ENCODE peak calls at places on chromosomes 4 and X, in eight cellular contexts. Y is mucosa of descending colon, S is ascending aorta, A is MG63, M is sigmoid colon, V is RWPE2, F is upper lobe of right lung, Q is adipocyte. H is an unnamed sample.

GRCh38 chr4:26140150-26140898 is 180.5 kb upstream of the RBPJ start:
- DNase-seq in Y (no peak), Q (peak; percentile 63), V (no peak), F (no peak), A (peak; percentile 47), M (peak; percentile 80), S (no peak), H (no peak)

GRCh38 chr4:109729563-109730293 is at the start of gene PLA2G12A:
- DNase-seq in Y (peak; percentile 93), A (peak; percentile 42), V (peak; percentile 91), M (peak; percentile 79), Q (peak; percentile 80), S (no peak), F (peak; percentile 95), H (peak; percentile 93)

GRCh38 chr4:135917016-135917415 is 1615.3 kb downstream of the PCDH18 start:
- DNase-seq in S (no peak), A (no peak), Y (no peak), F (no peak), Q (peak; percentile 82), M (no peak), V (no peak), H (no peak)

GRCh38 chrX:16112428-16112827 is 10.9 kb upstream of the GRPR start:
- DNase-seq in S (no peak), Y (no peak), M (no peak), V (no peak), A (no peak), Q (no peak), F (no peak), H (no peak)

GRCh38 chr4:102620697-102621497 is 119.7 kb downstream of the NFKB1 start:
- DNase-seq in Y (no peak), A (peak; percentile 17), S (no peak), F (no peak), V (no peak), Q (peak; percentile 74), M (no peak), H (no peak)

GRCh38 chr4:106329027-106329618 is 12.8 kb downstream of the AIMP1 start:
- DNase-seq in Y (no peak), A (no peak), M (no peak), Q (peak; percentile 58), F (no peak), V (no peak), S (no peak), H (no peak)

GRCh38 chr4:157300678-157301077 is 80.2 kb downstream of the GRIA2 start:
- DNase-seq in Q (no peak), S (no peak), Y (no peak), M (no peak), F (no peak), V (no peak), A (no peak), H (no peak)

GRCh38 chr4:4985844-4986243 is 33.4 kb downstream of the CYTL1 start:
- DNase-seq in V (no peak), M (no peak), A (no peak), F (no peak), Y (no peak), S (no peak), Q (peak; percentile 16), H (no peak)

GRCh38 chrX:123962006-123962485 is 540 bp downstream of the STAG2 start:
- DNase-seq in Y (no peak), A (no peak), M (no peak), V (no peak), S (no peak), F (no peak), Q (peak; percentile 25), H (no peak)

GRCh38 chr4:15479089-15479912 is 9.6 kb downstream of the CC2D2A start:
- DNase-seq in S (no peak), Q (peak; percentile 96), F (peak; percentile 72), V (no peak), M (peak; percentile 78), Y (no peak), A (peak; percentile 39), H (peak; percentile 43)

GRCh38 chr4:14254806-14255445 is 627.4 kb upstream of the BOD1L1 start:
- DNase-seq in M (no peak), S (no peak), Q (no peak), V (no peak), Y (no peak), A (no peak), F (no peak), H (no peak)

GRCh38 chr4:30001628-30002027 is 718.5 kb upstream of the PCDH7 start:
- DNase-seq in Q (no peak), M (no peak), V (no peak), F (no peak), Y (no peak), A (no peak), S (no peak), H (no peak)

GRCh38 chrX:1378306-1378758 is 13.6 kb downstream of the SLC25A6 start:
- DNase-seq in Y (peak; percentile 29), S (no peak), Q (no peak), A (no peak), F (no peak), V (peak; percentile 68), M (no peak), H (peak; percentile 35)

GRCh38 chr4:159279084-159279483 is 176.2 kb downstream of the RAPGEF2 start:
- DNase-seq in Q (no peak), Y (no peak), F (no peak), A (no peak), S (no peak), V (no peak), M (no peak), H (no peak)

GRCh38 chrX:71106427-71106826 is at the start of gene CXorf65:
- DNase-seq in V (no peak), S (no peak), Y (no peak), Q (no peak), A (no peak), F (no peak), M (no peak), H (no peak)

GRCh38 chr4:75769044-75769443 is 44.7 kb downstream of the USO1 start:
- DNase-seq in V (no peak), F (no peak), S (no peak), M (no peak), Y (no peak), A (no peak), Q (peak; percentile 40), H (no peak)

GRCh38 chrX:133375558-133376340 is 39.5 kb downstream of the GPC4 start:
- DNase-seq in F (no peak), Q (peak; percentile 36), V (no peak), M (no peak), S (no peak), Y (peak; percentile 32), A (no peak), H (no peak)

GRCh38 chr4:8221985-8222384 is 22.9 kb downstream of the SH3TC1 start:
- DNase-seq in Q (no peak), F (no peak), V (no peak), S (no peak), A (no peak), M (no peak), Y (no peak), H (no peak)

GRCh38 chrX:37545066-37545465 is 26.4 kb upstream of the LANCL3 start:
- DNase-seq in M (no peak), V (no peak), S (no peak), F (no peak), Q (no peak), Y (no peak), A (no peak), H (no peak)

GRCh38 chrX:37542791-37543190 is 28.7 kb upstream of the LANCL3 start:
- DNase-seq in Y (no peak), V (no peak), F (no peak), Q (no peak), S (no peak), A (no peak), M (no peak), H (no peak)

GRCh38 chrX:37543324-37543723 is 28.1 kb upstream of the LANCL3 start:
- DNase-seq in M (peak; percentile 61), Y (no peak), F (no peak), S (no peak), V (no peak), A (no peak), Q (no peak), H (no peak)

GRCh38 chrX:37541991-37542390 is 29.5 kb upstream of the LANCL3 start:
- DNase-seq in Q (no peak), F (no peak), V (no peak), S (no peak), M (no peak), Y (no peak), A (no peak), H (no peak)
- H3K4me3 ChIP-seq in Q (no peak overlapping the region), F (no peak overlapping the region), V (no peak overlapping the region), S (no peak overlapping the region), M (no peak overlapping the region), Y (no peak overlapping the region), A (no peak overlapping the region), H (no peak overlapping the region)

GRCh38 chrX:53211391-53211978 is 13.5 kb downstream of the KDM5C start:
- DNase-seq in Q (no peak), V (no peak), A (no peak), Y (no peak), S (no peak), F (no peak), M (no peak), H (no peak)
- H3K36me3 ChIP-seq in Q (peaks cover 89% of the 10 kb centered on the region), V (peaks cover 68% of the 10 kb centered on the region), A (peaks cover 19% of the 10 kb centered on the region), Y (no peaks in the 10 kb centered on the region), S (peaks cover 98% of the 10 kb centered on the region), F (peaks cover 77% of the 10 kb centered on the region), M (peaks cover 61% of the 10 kb centered on the region), H (peaks cover 91% of the 10 kb centered on the region)

DNA sequence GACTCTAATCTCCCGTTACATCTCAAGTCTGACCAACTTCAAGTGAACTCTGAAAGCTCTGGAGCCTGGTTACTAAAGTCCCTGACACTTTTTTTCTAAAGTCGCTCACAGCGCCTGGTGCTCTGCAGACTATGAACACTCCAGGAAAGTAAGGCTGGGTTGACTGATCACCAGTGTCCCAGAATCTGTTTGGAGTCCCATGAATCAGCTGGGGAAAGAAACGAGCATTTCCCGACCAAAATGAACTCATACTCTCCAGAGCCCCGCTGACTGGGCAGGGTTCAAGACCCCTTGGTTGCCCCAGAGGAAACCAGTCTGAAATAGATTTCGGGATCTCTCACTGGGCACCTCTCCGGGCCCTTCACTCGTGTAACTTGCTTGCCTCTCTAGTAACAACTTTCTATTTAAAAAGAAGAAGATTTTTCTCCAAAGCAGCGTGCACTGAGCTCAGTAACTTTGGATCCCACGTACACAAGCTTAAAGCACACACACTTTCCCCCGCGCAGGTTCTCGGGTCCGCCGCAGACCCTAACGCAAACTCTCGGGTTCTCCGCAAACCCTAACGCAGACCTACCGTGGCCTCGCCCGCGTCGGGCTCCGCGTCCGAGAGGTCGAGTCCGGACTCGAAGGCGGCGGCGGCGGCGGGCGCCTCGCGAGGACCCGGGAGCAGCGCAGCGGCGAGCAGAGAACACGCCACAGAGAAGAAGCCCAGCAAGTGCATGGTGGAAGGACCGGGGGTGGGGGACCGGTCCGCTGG is 953 bp downstream of the VEGFC start:
- DNase-seq in V (peak; percentile 51), F (peak; percentile 64), A (peak; percentile 69), M (peak; percentile 62), Y (no peak), Q (peak; percentile 79), S (no peak), H (peak; percentile 47)
- H3K4me3 ChIP-seq in V (peak overlapping the region; percentile 80), F (peak overlapping the region; percentile 66), A (peak overlapping the region; percentile 63), M (peak overlapping the region; percentile 72), Y (peak overlapping the region; percentile 1), Q (peak overlapping the region; percentile 92), S (peak overlapping the region; percentile 93), H (peak overlapping the region; percentile 72)

DNA sequence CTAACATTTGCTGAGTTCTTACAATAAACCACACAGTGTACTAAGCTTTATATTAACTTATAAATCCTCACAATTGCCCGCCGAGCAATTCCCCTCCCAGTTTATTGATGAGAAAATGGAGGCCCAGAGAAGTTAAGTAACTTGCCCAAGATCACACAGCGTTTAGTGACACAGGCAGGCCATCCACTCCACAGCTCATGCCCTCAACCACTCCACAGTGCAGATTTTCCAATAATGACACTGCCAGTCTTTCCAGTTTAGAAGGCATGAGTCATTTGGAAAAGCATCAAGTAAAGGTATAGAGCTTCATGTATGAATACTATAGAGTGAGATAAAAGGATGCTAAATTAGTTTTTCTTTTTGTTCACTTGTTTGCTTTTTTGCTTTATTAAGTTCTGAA is 208.5 kb downstream of the CAMK2D start:
- DNase-seq in A (no peak), Y (no peak), Q (no peak), V (no peak), S (no peak), F (no peak), M (no peak), H (no peak)
- H3K36me3 ChIP-seq in A (no peaks in the 10 kb centered on the region), Y (no peaks in the 10 kb centered on the region), Q (peaks cover 42% of the 10 kb centered on the region), V (no peaks in the 10 kb centered on the region), S (no peaks in the 10 kb centered on the region), F (no peaks in the 10 kb centered on the region), M (no peaks in the 10 kb centered on the region), H (peaks cover 8% of the 10 kb centered on the region)